ENCODE peak calls at places on chromosomes 3 and 15, in eight cellular contexts. L is heart left ventricle, M is GM23338, R is left ventricle myocardium inferior, Q is Panc1, S is heart right ventricle, G is esophagus squamous epithelium, N is mammary epithelial cell. H is an unnamed sample.

GRCh38 chr3:85801955-85802354 is 843.2 kb downstream of the CADM2 start:
- DNase-seq in N (peak; percentile 29), R (no peak), G (no peak), M (peak; percentile 70), S (no peak), Q (no peak), L (no peak), H (no peak)

GRCh38 chr15:36960179-36960946 is 140.0 kb downstream of the MEIS2 start:
- DNase-seq in N (no peak), S (no peak), Q (no peak), R (no peak), L (no peak), G (no peak), M (no peak), H (no peak)

GRCh38 chr3:114452176-114452744 is 158.4 kb downstream of the TIGIT start:
- DNase-seq in M (no peak), N (no peak), L (no peak), G (no peak), Q (no peak), S (no peak), R (no peak), H (no peak)

GRCh38 chr15:99169769-99170311 is 65.0 kb downstream of the SYNM start:
- DNase-seq in R (no peak), L (no peak), Q (no peak), N (no peak), M (no peak), G (no peak), S (no peak), H (no peak)

GRCh38 chr3:46710671-46711295 is 6.9 kb downstream of the PRSS50 start:
- DNase-seq in N (no peak), M (no peak), Q (no peak), L (no peak), S (peak; percentile 4), R (no peak), G (no peak), H (peak; percentile 49)

GRCh38 chr15:83166218-83166617 is 41.4 kb downstream of the HDGFL3 start:
- DNase-seq in L (no peak), S (no peak), R (no peak), M (no peak), G (no peak), Q (no peak), N (no peak), H (no peak)

GRCh38 chr3:114092151-114093000 is 35.8 kb downstream of the QTRT2 start:
- DNase-seq in Q (no peak), L (no peak), N (peak; percentile 5), G (no peak), M (peak; percentile 16), S (no peak), R (no peak), H (no peak)

GRCh38 chr3:187967982-187968381 is 186.0 kb upstream of the LPP start:
- DNase-seq in L (no peak), R (no peak), Q (no peak), S (no peak), M (no peak), N (peak; percentile 36), G (no peak), H (no peak)

GRCh38 chr3:18424213-18424861 is 802 bp downstream of the SATB1 start:
- DNase-seq in N (no peak), G (no peak), S (no peak), R (peak; percentile 24), Q (no peak), M (peak; percentile 60), L (peak; percentile 15), H (no peak)

GRCh38 chr15:39934415-39935044 is 615 bp downstream of the EIF2AK4 start:
- DNase-seq in N (peak; percentile 30), Q (no peak), S (no peak), L (no peak), R (no peak), G (no peak), M (no peak), H (no peak)

GRCh38 chr3:67614195-67614594 is 40.2 kb downstream of the SUCLG2 start:
- DNase-seq in R (no peak), S (no peak), L (no peak), N (no peak), Q (no peak), G (no peak), M (peak; percentile 38), H (no peak)

GRCh38 chr3:27686642-27687041 is 35.5 kb downstream of the EOMES start:
- DNase-seq in L (no peak), M (no peak), Q (no peak), G (no peak), R (no peak), N (peak; percentile 88), S (no peak), H (no peak)

DNA sequence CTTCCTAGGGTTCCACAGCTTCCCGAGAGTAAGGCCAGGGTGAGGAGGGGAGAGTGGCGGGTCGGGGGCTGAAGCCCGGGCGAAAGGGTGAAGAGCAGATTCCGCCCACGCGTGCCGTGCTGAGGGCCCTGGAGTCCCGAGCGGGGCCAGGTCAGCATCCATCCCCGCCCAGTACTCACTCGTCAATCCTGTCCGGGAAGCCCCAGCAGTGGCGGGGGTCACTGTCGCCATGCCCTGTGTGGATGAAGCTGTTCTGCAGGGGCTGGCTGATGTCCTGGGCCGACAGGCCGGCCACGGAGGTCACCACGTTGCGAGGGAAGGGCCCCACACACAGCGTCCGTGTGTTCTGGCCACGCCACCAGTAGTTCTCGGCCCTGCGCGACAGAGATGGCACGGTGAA is 36.3 kb downstream of the TNK2 start:
- DNase-seq in R (no peak), N (no peak), Q (no peak), L (no peak), S (no peak), G (no peak), M (no peak), H (no peak)
- H3K36me3 ChIP-seq in R (peaks cover 45% of the 10 kb centered on the region), N (peaks cover 11% of the 10 kb centered on the region), Q (no peaks in the 10 kb centered on the region), L (peaks cover 63% of the 10 kb centered on the region), S (no peaks in the 10 kb centered on the region), G (peaks cover 18% of the 10 kb centered on the region), M (no peaks in the 10 kb centered on the region), H (peaks cover 3% of the 10 kb centered on the region)

GRCh38 chr3:179677884-179678283 is 25.0 kb downstream of the USP13 start:
- DNase-seq in Q (no peak), S (no peak), N (no peak), L (no peak), M (no peak), R (no peak), G (no peak), H (no peak)

GRCh38 chr3:179682681-179683080 is 29.8 kb downstream of the USP13 start:
- DNase-seq in Q (no peak), L (no peak), S (no peak), M (no peak), R (no peak), N (no peak), G (no peak), H (no peak)

GRCh38 chr3:179676081-179676480 is 23.2 kb downstream of the USP13 start:
- DNase-seq in Q (no peak), S (no peak), M (no peak), L (no peak), N (no peak), G (no peak), R (no peak), H (no peak)

GRCh38 chr3:179681492-179682263 is 28.8 kb downstream of the USP13 start:
- DNase-seq in M (no peak), N (no peak), L (no peak), Q (no peak), S (no peak), R (no peak), G (no peak), H (no peak)
- H3K36me3 ChIP-seq in M (no peaks in the 10 kb centered on the region), N (no peaks in the 10 kb centered on the region), L (no peaks in the 10 kb centered on the region), Q (no peaks in the 10 kb centered on the region), S (no peaks in the 10 kb centered on the region), R (peaks cover 9% of the 10 kb centered on the region), G (no peaks in the 10 kb centered on the region), H (no peaks in the 10 kb centered on the region)

GRCh38 chr15:63640146-63640545 is 43.0 kb downstream of the FBXL22 start:
- DNase-seq in G (no peak), L (no peak), Q (no peak), S (no peak), R (no peak), N (no peak), M (no peak), H (no peak)
- H3K36me3 ChIP-seq in G (no peaks in the 10 kb centered on the region), L (peaks cover 100% of the 10 kb centered on the region), Q (peaks cover 11% of the 10 kb centered on the region), S (no peaks in the 10 kb centered on the region), R (peaks cover 98% of the 10 kb centered on the region), N (peaks cover 6% of the 10 kb centered on the region), M (peaks cover 6% of the 10 kb centered on the region), H (peaks cover 6% of the 10 kb centered on the region)

DNA sequence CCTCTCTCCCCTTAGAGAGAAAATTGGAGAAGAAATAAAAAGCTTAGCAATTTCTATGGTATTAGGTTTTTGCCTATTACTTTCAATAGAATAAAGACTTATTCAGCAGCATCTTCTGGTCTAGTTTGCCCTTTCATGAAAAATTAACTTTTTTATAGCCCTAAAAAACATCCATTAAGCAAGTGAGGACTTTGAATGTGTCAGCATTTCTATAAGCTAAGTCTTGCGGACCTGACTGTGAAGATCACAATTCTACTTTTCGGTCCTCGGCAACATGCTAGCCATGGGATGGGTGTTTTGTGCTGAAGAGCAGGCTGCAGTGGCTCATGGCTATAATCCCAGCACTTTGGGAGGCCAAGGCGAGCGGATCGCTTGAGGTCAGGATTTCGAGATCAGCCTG is 39.3 kb downstream of the MB21D2 start:
- DNase-seq in G (no peak), N (no peak), R (no peak), Q (no peak), S (no peak), M (no peak), L (no peak), H (no peak)
- H3K36me3 ChIP-seq in G (no peaks in the 10 kb centered on the region), N (no peaks in the 10 kb centered on the region), R (no peaks in the 10 kb centered on the region), Q (no peaks in the 10 kb centered on the region), S (no peaks in the 10 kb centered on the region), M (no peaks in the 10 kb centered on the region), L (no peaks in the 10 kb centered on the region), H (no peaks in the 10 kb centered on the region)

GRCh38 chr3:16359331-16359730 is 94.3 kb downstream of the OXNAD1 start:
- DNase-seq in G (no peak), S (no peak), R (no peak), L (no peak), N (no peak), Q (no peak), M (no peak), H (no peak)
- H3K36me3 ChIP-seq in G (no peaks in the 10 kb centered on the region), S (no peaks in the 10 kb centered on the region), R (peaks cover 49% of the 10 kb centered on the region), L (peaks cover 36% of the 10 kb centered on the region), N (no peaks in the 10 kb centered on the region), Q (no peaks in the 10 kb centered on the region), M (no peaks in the 10 kb centered on the region), H (peaks cover 6% of the 10 kb centered on the region)

GRCh38 chr15:65406402-65407000 is 16.2 kb downstream of the IGDCC4 start:
- DNase-seq in G (no peak), L (no peak), S (no peak), Q (no peak), R (no peak), N (no peak), M (no peak), H (no peak)

GRCh38 chr15:65402971-65403370 is 19.8 kb downstream of the IGDCC4 start:
- DNase-seq in N (no peak), G (no peak), L (no peak), S (no peak), Q (no peak), R (no peak), M (no peak), H (no peak)

GRCh38 chr15:65401607-65402240 is 21.0 kb downstream of the IGDCC4 start:
- DNase-seq in Q (no peak), G (no peak), N (no peak), R (no peak), L (peak; percentile 4), M (no peak), S (no peak), H (no peak)

GRCh38 chr15:65405793-65406192 is 17.0 kb downstream of the IGDCC4 start:
- DNase-seq in N (no peak), G (no peak), S (no peak), L (no peak), R (no peak), Q (no peak), M (no peak), H (peak; percentile 3)

GRCh38 chr15:65404196-65404872 is 18.4 kb downstream of the IGDCC4 start:
- DNase-seq in R (no peak), S (no peak), L (no peak), M (peak; percentile 82), N (no peak), Q (no peak), G (no peak), H (no peak)
- H3K36me3 ChIP-seq in R (no peaks in the 10 kb centered on the region), S (no peaks in the 10 kb centered on the region), L (no peaks in the 10 kb centered on the region), M (no peaks in the 10 kb centered on the region), N (no peaks in the 10 kb centered on the region), Q (no peaks in the 10 kb centered on the region), G (no peaks in the 10 kb centered on the region), H (no peaks in the 10 kb centered on the region)

H was measured in aorta.